ENCODE peak calls at places on chromosome 4, in six cellular contexts. V is GM12878, K is heart right ventricle, S is breast epithelium, M is thoracic aorta, Q is hepatocyte. D is an unnamed sample.
A peak's percentile ranks its signal among the peaks of the same experiment; 100 is the strongest.

GRCh38 chr4:69044247-69044646 is 52.0 kb upstream of the UGT2B7 start:
- DNase-seq in S (no peak), V (no peak), Q (no peak), M (no peak), K (no peak), D (no peak)

GRCh38 chr4:51859476-51860032 is 16.6 kb downstream of the DCUN1D4 start:
- DNase-seq in Q (no peak), S (no peak), V (no peak), K (no peak), M (no peak), D (no peak)

GRCh38 chr4:174358823-174359222 is 75.1 kb downstream of the CEP44 start:
- DNase-seq in V (peak; percentile 40), Q (no peak), K (no peak), M (no peak), S (no peak), D (peak; percentile 18)

GRCh38 chr4:16875487-16875886 is 23.0 kb downstream of the LDB2 start:
- DNase-seq in K (no peak), M (no peak), S (no peak), V (no peak), Q (peak; percentile 38), D (no peak)

GRCh38 chr4:3766207-3766790 is at the start of gene ADRA2C:
- DNase-seq in M (no peak), Q (peak; percentile 79), V (no peak), K (peak; percentile 25), S (no peak), D (no peak)

GRCh38 chr4:32826169-32826568 is 2106.0 kb downstream of the PCDH7 start:
- DNase-seq in K (no peak), S (no peak), M (no peak), V (no peak), Q (no peak), D (no peak)

GRCh38 chr4:98517444-98518021 is 140.9 kb downstream of the TSPAN5 start:
- DNase-seq in V (no peak), Q (no peak), K (no peak), M (no peak), S (no peak), D (no peak)

GRCh38 chr4:38867478-38868054 is at the start of gene FAM114A1:
- DNase-seq in K (peak; percentile 87), Q (peak; percentile 94), M (peak; percentile 19), S (peak; percentile 60), V (no peak), D (peak; percentile 76)

GRCh38 chr4:154024097-154024496 is 235.2 kb upstream of the SFRP2 start:
- DNase-seq in V (no peak), K (no peak), S (no peak), Q (no peak), M (no peak), D (no peak)

GRCh38 chr4:95546866-95547707 is 1.7 kb downstream of the UNC5C start:
- DNase-seq in M (no peak), S (no peak), V (no peak), K (no peak), Q (no peak), D (no peak)

GRCh38 chr4:145564540-145564939 is 54.6 kb upstream of the MMAA start:
- DNase-seq in S (no peak), M (no peak), V (no peak), Q (no peak), K (no peak), D (no peak)

GRCh38 chr4:3369781-3370660 is 71.7 kb upstream of the HGFAC start:
- DNase-seq in Q (peak; percentile 55), K (peak; percentile 71), S (no peak), V (no peak), M (no peak), D (no peak)

GRCh38 chr4:142402156-142402555 is 443.9 kb downstream of the INPP4B start:
- DNase-seq in K (no peak), V (no peak), Q (no peak), M (no peak), S (no peak), D (no peak)

GRCh38 chr4:86551387-86551786 is 42.7 kb upstream of the PTPN13 start:
- DNase-seq in M (no peak), Q (no peak), K (no peak), S (no peak), V (no peak), D (no peak)

GRCh38 chr4:650461-650860 is 23.6 kb downstream of the ATP5ME start:
- DNase-seq in K (no peak), V (no peak), Q (no peak), M (no peak), S (no peak), D (no peak)

GRCh38 chr4:113761682-113762060 is at the start of gene CAMK2D:
- DNase-seq in S (peak; percentile 70), M (peak; percentile 51), K (peak; percentile 88), V (peak; percentile 81), Q (peak; percentile 95), D (peak; percentile 89)
- H3K4me3 ChIP-seq in S (peak within 1 kb of the TSS; percentile 79), M (peak within 1 kb of the TSS; percentile 93), K (peak within 1 kb of the TSS; percentile 86), V (peak within 1 kb of the TSS; percentile 99), Q (peak within 1 kb of the TSS; percentile 72), D (peak within 1 kb of the TSS; percentile 91)

GRCh38 chr4:5815641-5816040 is 77.2 kb downstream of the CRMP1 start:
- DNase-seq in M (no peak), S (no peak), V (no peak), K (no peak), Q (no peak), D (no peak)
- H3K36me3 ChIP-seq in M (peaks cover 50% of the 10 kb centered on the region), S (peaks cover 2% of the 10 kb centered on the region), V (no peaks in the 10 kb centered on the region), K (no peaks in the 10 kb centered on the region), Q (no peaks in the 10 kb centered on the region), D (peaks cover 14% of the 10 kb centered on the region)

GRCh38 chr4:36824682-36825081 is 419.9 kb upstream of the NWD2 start:
- DNase-seq in M (no peak), Q (no peak), K (no peak), S (no peak), V (no peak), D (no peak)
- TF ChIP-seq CTCF in M (no peak), Q (no peak), K (no peak), S (no peak), V (peak; percentile 17), D (peak; percentile 11)

GRCh38 chr4:8211229-8211628 is 12.1 kb downstream of the SH3TC1 start:
- DNase-seq in S (no peak), Q (no peak), V (no peak), K (peak; percentile 11), M (no peak), D (no peak)
- H3K4me3 ChIP-seq in S (no peak overlapping the region), Q (no peak overlapping the region), V (no peak overlapping the region), K (no peak overlapping the region), M (no peak overlapping the region), D (no peak overlapping the region)

GRCh38 chr4:40441415-40441814 is 106.3 kb downstream of the CHRNA9 start:
- DNase-seq in K (no peak), M (no peak), V (no peak), Q (no peak), S (no peak), D (no peak)
- H3K36me3 ChIP-seq in K (no peaks in the 10 kb centered on the region), M (no peaks in the 10 kb centered on the region), V (peaks cover 18% of the 10 kb centered on the region), Q (no peaks in the 10 kb centered on the region), S (no peaks in the 10 kb centered on the region), D (peaks cover 12% of the 10 kb centered on the region)

DNA sequence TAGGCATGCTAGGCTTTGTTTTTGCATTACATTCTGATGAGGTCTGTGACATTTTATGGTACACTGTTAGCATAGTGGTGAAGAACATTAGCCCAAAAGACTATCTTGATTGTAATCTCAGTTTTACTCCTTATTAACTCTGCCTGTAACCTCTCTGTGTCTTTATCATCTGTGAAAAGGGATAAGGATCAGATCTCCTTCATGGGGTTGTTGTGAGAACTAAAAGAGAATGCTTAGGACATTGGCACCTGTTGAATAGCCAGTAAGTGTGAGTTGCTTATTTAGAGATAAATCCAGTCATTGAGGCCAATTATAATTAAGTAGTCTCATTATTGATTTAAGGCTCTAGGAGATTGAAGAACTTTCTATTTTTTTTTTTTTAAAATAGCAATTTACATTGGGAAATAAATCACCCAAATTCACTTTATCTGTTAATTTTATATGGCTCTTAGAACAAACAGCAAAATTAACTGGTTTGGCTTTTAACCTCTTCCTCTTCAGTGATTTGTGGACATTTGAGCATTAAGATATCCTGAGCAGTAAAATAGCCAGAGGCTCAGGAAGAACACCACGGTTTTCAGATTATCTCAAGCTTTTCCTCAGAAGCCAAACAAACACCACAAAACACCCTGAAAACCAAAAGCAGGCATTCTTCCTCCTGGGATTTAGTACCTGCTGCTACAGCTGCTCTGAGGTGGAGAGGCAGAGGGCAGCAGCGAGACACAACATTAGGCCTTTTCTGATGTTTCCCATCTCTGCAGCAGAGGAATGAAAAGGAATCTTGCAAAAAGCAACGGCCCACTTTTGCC is 192.9 kb downstream of the ARHGAP10 start:
- DNase-seq in S (no peak), V (no peak), K (no peak), M (no peak), Q (peak; percentile 69), D (no peak)
- TF ChIP-seq CTCF in S (no peak), V (peak; percentile 30), K (peak; percentile 67), M (no peak), Q (peak; percentile 65), D (peak; percentile 33)

D was measured in GM06990.